ENCODE peak calls at places on chromosomes 1 and 21, in eight cellular contexts. One of them, this sample, is unnamed. For H3K4me1, the result is how much of the 10 kb centered on the place peaks cover.

GRCh38 chr1:68221971-68222355 is 10.4 kb downstream of the WLS start:
- DNase-seq in upper lobe of left lung: no peak
- DNase-seq in stomach: no peak
- DNase-seq in GM23338: no peak
- DNase-seq in endothelial cell of umbilical vein: peak
- DNase-seq in vagina: no peak
- DNase-seq in HCT116: no peak
- DNase-seq in spleen: no peak
- DNase-seq in this sample: no peak

GRCh38 chr21:30710499-30710898 is 8.1 kb downstream of the KRTAP21-3 start:
- DNase-seq in upper lobe of left lung: no peak
- DNase-seq in GM23338: no peak
- DNase-seq in vagina: no peak
- DNase-seq in stomach: no peak
- DNase-seq in spleen: no peak
- DNase-seq in endothelial cell of umbilical vein: no peak
- DNase-seq in HCT116: no peak
- DNase-seq in this sample: no peak

GRCh38 chr1:1171551-1172340 is 1.9 kb upstream of the TTLL10 start:
- DNase-seq in endothelial cell of umbilical vein: no peak
- DNase-seq in spleen: peak
- DNase-seq in upper lobe of left lung: peak
- DNase-seq in HCT116: no peak
- DNase-seq in stomach: no peak
- DNase-seq in vagina: no peak
- DNase-seq in GM23338: peak
- DNase-seq in this sample: no peak

GRCh38 chr1:67632811-67633478 is 52.1 kb upstream of the GADD45A start:
- DNase-seq in upper lobe of left lung: no peak
- DNase-seq in vagina: no peak
- DNase-seq in stomach: no peak
- DNase-seq in GM23338: no peak
- DNase-seq in endothelial cell of umbilical vein: no peak
- DNase-seq in HCT116: no peak
- DNase-seq in spleen: no peak
- DNase-seq in this sample: no peak

GRCh38 chr1:109821221-109821669 is 57.5 kb upstream of the EPS8L3 start:
- DNase-seq in spleen: peak
- DNase-seq in endothelial cell of umbilical vein: no peak
- DNase-seq in HCT116: no peak
- DNase-seq in vagina: peak
- DNase-seq in stomach: no peak
- DNase-seq in GM23338: no peak
- DNase-seq in upper lobe of left lung: no peak
- DNase-seq in this sample: peak

GRCh38 chr1:39333296-39333695 is 128.8 kb downstream of the MACF1 start:
- DNase-seq in stomach: no peak
- DNase-seq in vagina: no peak
- DNase-seq in HCT116: no peak
- DNase-seq in spleen: no peak
- DNase-seq in GM23338: no peak
- DNase-seq in endothelial cell of umbilical vein: no peak
- DNase-seq in upper lobe of left lung: no peak
- DNase-seq in this sample: no peak

GRCh38 chr1:207962716-207963428 is 51.9 kb upstream of the CD34 start:
- DNase-seq in GM23338: peak
- DNase-seq in HCT116: no peak
- DNase-seq in stomach: peak
- DNase-seq in endothelial cell of umbilical vein: peak
- DNase-seq in upper lobe of left lung: peak
- DNase-seq in vagina: peak
- DNase-seq in spleen: peak
- DNase-seq in this sample: peak

GRCh38 chr1:201136696-201137392 is 9.9 kb upstream of the ASCL5 start:
- DNase-seq in spleen: peak
- DNase-seq in vagina: no peak
- DNase-seq in GM23338: no peak
- DNase-seq in upper lobe of left lung: no peak
- DNase-seq in endothelial cell of umbilical vein: no peak
- DNase-seq in HCT116: no peak
- DNase-seq in stomach: no peak
- DNase-seq in this sample: no peak

GRCh38 chr1:168053681-168054080 is 83.0 kb downstream of the GPR161 start:
- DNase-seq in HCT116: no peak
- DNase-seq in endothelial cell of umbilical vein: no peak
- DNase-seq in GM23338: peak
- DNase-seq in upper lobe of left lung: no peak
- DNase-seq in stomach: no peak
- DNase-seq in spleen: no peak
- DNase-seq in vagina: no peak
- DNase-seq in this sample: no peak

GRCh38 chr1:229385853-229386456 is 43.1 kb upstream of the CCSAP start:
- DNase-seq in HCT116: no peak
- DNase-seq in stomach: no peak
- DNase-seq in spleen: no peak
- DNase-seq in endothelial cell of umbilical vein: no peak
- DNase-seq in upper lobe of left lung: no peak
- DNase-seq in vagina: no peak
- DNase-seq in GM23338: no peak
- DNase-seq in this sample: no peak

GRCh38 chr1:11391891-11392290 is 87.1 kb upstream of the DISP3 start:
- DNase-seq in GM23338: no peak
- DNase-seq in stomach: no peak
- DNase-seq in upper lobe of left lung: no peak
- DNase-seq in HCT116: no peak
- DNase-seq in spleen: peak
- DNase-seq in endothelial cell of umbilical vein: no peak
- DNase-seq in vagina: no peak
- DNase-seq in this sample: no peak

GRCh38 chr1:63902844-63903589 is 129.2 kb downstream of the ROR1 start:
- DNase-seq in spleen: no peak
- DNase-seq in GM23338: no peak
- DNase-seq in stomach: peak
- DNase-seq in endothelial cell of umbilical vein: no peak
- DNase-seq in HCT116: no peak
- DNase-seq in vagina: no peak
- DNase-seq in upper lobe of left lung: no peak
- DNase-seq in this sample: no peak

GRCh38 chr1:35171579-35171978 is 21.4 kb downstream of the SFPQ start:
- DNase-seq in spleen: no peak
- DNase-seq in endothelial cell of umbilical vein: no peak
- DNase-seq in upper lobe of left lung: no peak
- DNase-seq in vagina: no peak
- DNase-seq in GM23338: no peak
- DNase-seq in HCT116: no peak
- DNase-seq in stomach: no peak
- DNase-seq in this sample: no peak

DNA sequence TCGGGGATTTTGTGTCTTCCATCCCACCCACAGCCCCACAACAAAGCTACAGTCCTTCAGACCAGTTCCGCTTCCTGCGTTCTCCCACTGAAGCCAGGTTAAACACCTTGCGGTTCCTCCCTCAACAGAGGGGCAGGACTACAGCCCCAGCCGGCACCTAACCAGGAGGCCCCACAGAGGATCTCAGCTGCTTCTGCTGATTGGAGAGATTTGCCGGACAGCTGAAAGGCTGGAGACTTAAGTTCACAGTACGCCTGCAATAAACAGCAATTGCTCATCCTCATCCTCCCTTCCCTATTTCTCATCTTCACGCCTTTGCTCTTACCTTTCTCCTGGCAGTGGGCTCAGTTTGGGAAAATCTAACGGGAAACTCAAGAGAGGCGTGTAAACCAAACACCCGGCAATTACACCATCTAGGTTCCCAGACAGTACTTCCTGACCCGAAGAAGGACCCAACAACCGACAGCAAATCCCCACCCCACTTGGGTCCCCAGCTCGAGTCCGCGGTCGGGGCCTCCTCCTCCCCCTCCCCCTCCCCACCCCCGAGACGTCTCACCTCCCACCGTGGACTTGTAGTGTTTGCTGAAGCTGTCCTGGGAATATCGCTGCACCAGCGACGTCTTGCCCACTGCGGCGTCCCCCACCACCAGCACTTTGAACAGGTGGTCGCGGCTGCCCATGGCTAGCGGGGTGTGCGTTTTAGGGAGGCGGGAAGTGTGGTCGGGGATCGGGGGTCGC is 836 bp downstream of the RAB29 start:
- DNase-seq in GM23338: peak
- DNase-seq in HCT116: no peak
- DNase-seq in upper lobe of left lung: no peak
- DNase-seq in vagina: no peak
- DNase-seq in stomach: no peak
- DNase-seq in spleen: peak
- DNase-seq in endothelial cell of umbilical vein: peak
- DNase-seq in this sample: peak
- H3K4me1 ChIP-seq in GM23338: under half
- H3K4me1 ChIP-seq in HCT116: under half
- H3K4me1 ChIP-seq in upper lobe of left lung: under half
- H3K4me1 ChIP-seq in vagina: under half
- H3K4me1 ChIP-seq in stomach: under half
- H3K4me1 ChIP-seq in spleen: under half
- H3K4me1 ChIP-seq in endothelial cell of umbilical vein: under half
- H3K4me1 ChIP-seq in this sample: under half

GRCh38 chr1:28197682-28198415 is 21.4 kb upstream of the PTAFR start:
- DNase-seq in vagina: no peak
- DNase-seq in HCT116: no peak
- DNase-seq in stomach: no peak
- DNase-seq in spleen: no peak
- DNase-seq in endothelial cell of umbilical vein: no peak
- DNase-seq in upper lobe of left lung: no peak
- DNase-seq in GM23338: no peak
- DNase-seq in this sample: no peak

GRCh38 chr1:28200234-28200873 is 23.9 kb upstream of the PTAFR start:
- DNase-seq in spleen: no peak
- DNase-seq in stomach: no peak
- DNase-seq in upper lobe of left lung: no peak
- DNase-seq in endothelial cell of umbilical vein: no peak
- DNase-seq in GM23338: no peak
- DNase-seq in HCT116: no peak
- DNase-seq in vagina: no peak
- DNase-seq in this sample: no peak

GRCh38 chr1:28196330-28196729 is 19.8 kb upstream of the PTAFR start:
- DNase-seq in stomach: no peak
- DNase-seq in endothelial cell of umbilical vein: no peak
- DNase-seq in HCT116: no peak
- DNase-seq in spleen: no peak
- DNase-seq in upper lobe of left lung: no peak
- DNase-seq in vagina: no peak
- DNase-seq in GM23338: peak
- DNase-seq in this sample: no peak

GRCh38 chr1:28195780-28196179 is 19.3 kb upstream of the PTAFR start:
- DNase-seq in spleen: no peak
- DNase-seq in upper lobe of left lung: no peak
- DNase-seq in stomach: no peak
- DNase-seq in endothelial cell of umbilical vein: no peak
- DNase-seq in GM23338: peak
- DNase-seq in vagina: no peak
- DNase-seq in HCT116: no peak
- DNase-seq in this sample: no peak

GRCh38 chr1:28199328-28200233 is 23.1 kb upstream of the PTAFR start:
- DNase-seq in HCT116: no peak
- DNase-seq in stomach: peak
- DNase-seq in vagina: no peak
- DNase-seq in GM23338: no peak
- DNase-seq in endothelial cell of umbilical vein: no peak
- DNase-seq in upper lobe of left lung: no peak
- DNase-seq in spleen: no peak
- DNase-seq in this sample: peak
- TF ChIP-seq POLR2AphosphoS5 in HCT116: no peak
- TF ChIP-seq POLR2AphosphoS5 in stomach: no peak
- TF ChIP-seq POLR2AphosphoS5 in vagina: no peak
- TF ChIP-seq POLR2AphosphoS5 in GM23338: no peak
- TF ChIP-seq POLR2AphosphoS5 in endothelial cell of umbilical vein: no peak
- TF ChIP-seq POLR2AphosphoS5 in upper lobe of left lung: no peak
- TF ChIP-seq POLR2AphosphoS5 in spleen: peak
- TF ChIP-seq POLR2AphosphoS5 in this sample: no peak

DNA sequence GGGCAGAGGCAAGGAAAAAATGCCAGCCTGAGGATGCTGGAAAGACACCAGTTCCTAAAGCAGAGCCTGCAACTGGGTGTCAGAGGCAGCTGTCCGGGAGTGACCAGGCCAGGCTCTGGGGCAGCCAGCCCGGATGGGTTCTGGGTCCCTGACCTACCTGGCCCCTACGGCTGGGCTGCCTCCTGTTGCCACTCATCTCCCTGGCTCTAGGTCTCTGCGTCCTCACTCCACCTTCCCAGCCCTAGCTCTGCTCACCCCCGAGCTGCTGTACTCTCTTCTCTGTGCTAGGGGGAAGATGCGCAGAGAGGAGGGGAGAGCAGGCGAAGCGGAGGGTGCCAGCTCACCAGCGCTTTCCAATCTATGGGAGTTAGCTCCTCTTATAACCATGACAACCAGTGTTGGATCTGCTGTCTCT is 9.0 kb downstream of the ARHGEF2 start:
- DNase-seq in endothelial cell of umbilical vein: no peak
- DNase-seq in HCT116: no peak
- DNase-seq in stomach: no peak
- DNase-seq in vagina: no peak
- DNase-seq in GM23338: no peak
- DNase-seq in spleen: no peak
- DNase-seq in upper lobe of left lung: peak
- DNase-seq in this sample: no peak
- H3K4me1 ChIP-seq in endothelial cell of umbilical vein: half or more
- H3K4me1 ChIP-seq in HCT116: under half
- H3K4me1 ChIP-seq in stomach: half or more
- H3K4me1 ChIP-seq in vagina: half or more
- H3K4me1 ChIP-seq in GM23338: half or more
- H3K4me1 ChIP-seq in spleen: half or more
- H3K4me1 ChIP-seq in upper lobe of left lung: half or more
- H3K4me1 ChIP-seq in this sample: half or more

GRCh38 chr1:102897537-102897936 is 210.8 kb downstream of the COL11A1 start:
- DNase-seq in upper lobe of left lung: no peak
- DNase-seq in GM23338: no peak
- DNase-seq in vagina: no peak
- DNase-seq in HCT116: no peak
- DNase-seq in stomach: no peak
- DNase-seq in endothelial cell of umbilical vein: peak
- DNase-seq in spleen: no peak
- DNase-seq in this sample: no peak
- TF ChIP-seq POLR2AphosphoS5 in upper lobe of left lung: no peak
- TF ChIP-seq POLR2AphosphoS5 in GM23338: no peak
- TF ChIP-seq POLR2AphosphoS5 in vagina: no peak
- TF ChIP-seq POLR2AphosphoS5 in HCT116: no peak
- TF ChIP-seq POLR2AphosphoS5 in stomach: no peak
- TF ChIP-seq POLR2AphosphoS5 in endothelial cell of umbilical vein: no peak
- TF ChIP-seq POLR2AphosphoS5 in spleen: no peak
- TF ChIP-seq POLR2AphosphoS5 in this sample: no peak

This sample was measured in transverse colon.